ENCODE peak calls at places on chromosomes 2 and 18, in six cellular contexts. One of them, this sample, is unnamed.

GRCh38 chr2:7736646-7737305 is 819.6 kb downstream of the RNF144A start:
- DNase-seq in HepG2: no peak
- DNase-seq in endothelial cell of umbilical vein: no peak
- DNase-seq in GM12878: no peak
- DNase-seq in A549: peak
- DNase-seq in K562: no peak
- DNase-seq in this sample: no peak

GRCh38 chr2:223054193-223054781 is 2.3 kb downstream of the KCNE4 start:
- DNase-seq in A549: no peak
- DNase-seq in endothelial cell of umbilical vein: no peak
- DNase-seq in K562: no peak
- DNase-seq in GM12878: no peak
- DNase-seq in HepG2: no peak
- DNase-seq in this sample: no peak

GRCh38 chr2:56589194-56589593 is 405.4 kb downstream of the CCDC85A start:
- DNase-seq in GM12878: no peak
- DNase-seq in K562: no peak
- DNase-seq in endothelial cell of umbilical vein: no peak
- DNase-seq in A549: no peak
- DNase-seq in HepG2: no peak
- DNase-seq in this sample: no peak

GRCh38 chr2:232146294-232146693 is 184.8 kb downstream of the DIS3L2 start:
- DNase-seq in HepG2: no peak
- DNase-seq in K562: no peak
- DNase-seq in endothelial cell of umbilical vein: no peak
- DNase-seq in GM12878: no peak
- DNase-seq in A549: no peak
- DNase-seq in this sample: no peak

GRCh38 chr18:79245517-79246001 is 150.2 kb upstream of the NFATC1 start:
- DNase-seq in A549: peak
- DNase-seq in K562: no peak
- DNase-seq in endothelial cell of umbilical vein: peak
- DNase-seq in HepG2: no peak
- DNase-seq in GM12878: no peak
- DNase-seq in this sample: peak

GRCh38 chr18:63949068-63949737 is at the start of gene HMSD:
- DNase-seq in HepG2: no peak
- DNase-seq in K562: peak
- DNase-seq in endothelial cell of umbilical vein: peak
- DNase-seq in A549: peak
- DNase-seq in GM12878: peak
- DNase-seq in this sample: no peak

GRCh38 chr2:127638361-127639110 is 7.4 kb upstream of the GPR17 start:
- DNase-seq in K562: peak
- DNase-seq in HepG2: no peak
- DNase-seq in A549: no peak
- DNase-seq in GM12878: no peak
- DNase-seq in endothelial cell of umbilical vein: no peak
- DNase-seq in this sample: peak

GRCh38 chr2:175012516-175012915 is 7.3 kb upstream of the CHN1 start:
- DNase-seq in HepG2: no peak
- DNase-seq in A549: no peak
- DNase-seq in K562: no peak
- DNase-seq in endothelial cell of umbilical vein: peak
- DNase-seq in GM12878: no peak
- DNase-seq in this sample: peak

GRCh38 chr18:37107748-37108522 is 279.0 kb downstream of the KIAA1328 start:
- DNase-seq in K562: no peak
- DNase-seq in endothelial cell of umbilical vein: no peak
- DNase-seq in A549: no peak
- DNase-seq in HepG2: no peak
- DNase-seq in GM12878: no peak
- DNase-seq in this sample: no peak

GRCh38 chr18:36312806-36313395 is 15.4 kb downstream of the FHOD3 start:
- DNase-seq in endothelial cell of umbilical vein: no peak
- DNase-seq in GM12878: no peak
- DNase-seq in K562: no peak
- DNase-seq in A549: no peak
- DNase-seq in HepG2: no peak
- DNase-seq in this sample: no peak

GRCh38 chr18:8167036-8167435 is 442.2 kb upstream of the RAB12 start:
- DNase-seq in A549: no peak
- DNase-seq in GM12878: no peak
- DNase-seq in K562: no peak
- DNase-seq in HepG2: no peak
- DNase-seq in endothelial cell of umbilical vein: no peak
- DNase-seq in this sample: no peak

GRCh38 chr2:231152800-231153557 is 28.1 kb upstream of the HTR2B start:
- DNase-seq in A549: no peak
- DNase-seq in K562: no peak
- DNase-seq in endothelial cell of umbilical vein: no peak
- DNase-seq in HepG2: no peak
- DNase-seq in GM12878: no peak
- DNase-seq in this sample: no peak

GRCh38 chr2:38671946-38672345 is 6.0 kb downstream of the GALM start:
- DNase-seq in endothelial cell of umbilical vein: no peak
- DNase-seq in A549: no peak
- DNase-seq in K562: no peak
- DNase-seq in GM12878: no peak
- DNase-seq in HepG2: no peak
- DNase-seq in this sample: no peak

GRCh38 chr2:144460981-144461766 is 58.7 kb downstream of the ZEB2 start:
- DNase-seq in endothelial cell of umbilical vein: no peak
- DNase-seq in GM12878: no peak
- DNase-seq in HepG2: no peak
- DNase-seq in K562: no peak
- DNase-seq in A549: no peak
- DNase-seq in this sample: peak

GRCh38 chr2:234691226-234691600 is 194.3 kb upstream of the ARL4C start:
- DNase-seq in K562: no peak
- DNase-seq in GM12878: no peak
- DNase-seq in endothelial cell of umbilical vein: no peak
- DNase-seq in HepG2: no peak
- DNase-seq in A549: no peak
- DNase-seq in this sample: no peak

GRCh38 chr2:221572821-221573429 is 821 bp upstream of the EPHA4 start:
- DNase-seq in HepG2: no peak
- DNase-seq in A549: peak
- DNase-seq in K562: no peak
- DNase-seq in GM12878: no peak
- DNase-seq in endothelial cell of umbilical vein: peak
- DNase-seq in this sample: no peak

GRCh38 chr2:107007927-107008326 is 122.0 kb upstream of the ST6GAL2 start:
- DNase-seq in HepG2: no peak
- DNase-seq in GM12878: no peak
- DNase-seq in A549: peak
- DNase-seq in K562: no peak
- DNase-seq in endothelial cell of umbilical vein: no peak
- DNase-seq in this sample: no peak

GRCh38 chr18:22171839-22172582 is 2.6 kb downstream of the GATA6 start:
- DNase-seq in A549: no peak
- DNase-seq in HepG2: no peak
- DNase-seq in K562: no peak
- DNase-seq in GM12878: no peak
- DNase-seq in endothelial cell of umbilical vein: no peak
- DNase-seq in this sample: no peak

GRCh38 chr2:112762276-112762675 is 2.1 kb downstream of the CKAP2L start:
- DNase-seq in HepG2: no peak
- DNase-seq in K562: no peak
- DNase-seq in A549: no peak
- DNase-seq in GM12878: no peak
- DNase-seq in endothelial cell of umbilical vein: no peak
- DNase-seq in this sample: no peak

GRCh38 chr2:75500633-75501032 is 60.1 kb downstream of the EVA1A start:
- DNase-seq in GM12878: no peak
- DNase-seq in A549: no peak
- DNase-seq in K562: no peak
- DNase-seq in HepG2: no peak
- DNase-seq in endothelial cell of umbilical vein: peak
- DNase-seq in this sample: no peak
- TF ChIP-seq MYC in GM12878: no peak
- TF ChIP-seq MYC in A549: no peak
- TF ChIP-seq MYC in K562: no peak
- TF ChIP-seq MYC in HepG2: no peak
- TF ChIP-seq MYC in endothelial cell of umbilical vein: no peak
- TF ChIP-seq MYC in this sample: no peak

DNA sequence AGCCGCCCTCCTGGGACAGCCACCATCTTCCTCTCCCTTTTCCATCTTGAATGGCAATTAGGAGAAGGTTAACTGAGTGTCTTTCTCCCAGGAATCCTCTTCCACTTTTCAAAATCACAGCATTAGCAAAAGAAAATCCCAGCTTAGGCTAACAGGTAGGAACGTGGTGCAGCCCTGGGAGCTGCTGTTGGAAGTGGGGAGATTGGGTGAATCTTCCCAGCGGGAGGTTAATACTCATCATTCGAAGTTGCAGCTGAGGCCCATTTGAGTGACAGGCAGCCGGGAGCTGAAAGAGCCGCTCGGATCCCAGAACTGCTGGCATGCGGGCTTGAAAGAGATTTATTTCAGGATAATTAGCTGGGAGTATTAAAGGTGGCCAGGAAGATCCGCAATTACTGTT is 306.0 kb downstream of the BCL11A start:
- DNase-seq in endothelial cell of umbilical vein: no peak
- DNase-seq in K562: no peak
- DNase-seq in GM12878: no peak
- DNase-seq in HepG2: no peak
- DNase-seq in A549: no peak
- DNase-seq in this sample: no peak
- TF ChIP-seq MYC in endothelial cell of umbilical vein: no peak
- TF ChIP-seq MYC in K562: no peak
- TF ChIP-seq MYC in GM12878: no peak
- TF ChIP-seq MYC in HepG2: no peak
- TF ChIP-seq MYC in A549: no peak
- TF ChIP-seq MYC in this sample: no peak

DNA sequence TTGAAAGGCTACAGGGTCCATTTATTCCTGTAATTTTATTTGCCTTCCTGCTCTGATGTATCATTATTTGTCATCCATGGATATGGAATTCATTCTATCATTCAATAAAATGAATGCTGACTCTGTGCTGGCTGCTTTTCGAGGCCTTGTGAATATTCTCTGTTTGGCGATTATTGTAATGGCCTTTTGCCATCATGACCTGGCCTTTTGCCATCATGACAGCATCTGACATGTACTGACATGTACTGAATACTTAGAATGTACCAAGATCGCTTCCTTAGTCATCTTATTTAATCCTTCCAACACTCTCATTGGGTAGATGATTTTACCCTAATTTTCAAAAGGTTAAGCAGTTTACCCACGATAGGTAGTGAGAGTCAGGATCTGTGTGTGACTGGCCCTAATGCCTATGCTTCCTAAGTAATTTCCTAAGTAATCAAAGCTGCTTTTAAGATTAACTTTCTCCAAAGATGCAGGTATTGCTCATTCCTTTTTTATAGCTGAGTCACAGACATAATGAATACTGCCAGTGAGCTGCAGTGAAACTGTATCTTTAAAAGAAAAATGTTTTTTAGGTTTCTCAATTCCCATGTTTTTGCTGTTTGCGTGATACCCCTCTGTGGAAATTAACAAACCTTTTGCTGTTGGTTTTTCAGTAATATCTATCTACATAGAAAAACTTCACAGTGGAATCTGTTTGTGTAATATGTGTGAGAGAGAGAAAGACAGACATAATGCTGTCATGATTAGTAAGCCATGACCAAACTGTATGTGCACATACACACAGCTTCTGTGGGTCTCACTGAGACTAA is 127.8 kb downstream of the CERS6 start:
- DNase-seq in HepG2: no peak
- DNase-seq in K562: no peak
- DNase-seq in endothelial cell of umbilical vein: peak
- DNase-seq in A549: peak
- DNase-seq in GM12878: no peak
- DNase-seq in this sample: no peak
- TF ChIP-seq MYC in HepG2: no peak
- TF ChIP-seq MYC in K562: no peak
- TF ChIP-seq MYC in endothelial cell of umbilical vein: no peak
- TF ChIP-seq MYC in A549: no peak
- TF ChIP-seq MYC in GM12878: no peak
- TF ChIP-seq MYC in this sample: no peak

DNA sequence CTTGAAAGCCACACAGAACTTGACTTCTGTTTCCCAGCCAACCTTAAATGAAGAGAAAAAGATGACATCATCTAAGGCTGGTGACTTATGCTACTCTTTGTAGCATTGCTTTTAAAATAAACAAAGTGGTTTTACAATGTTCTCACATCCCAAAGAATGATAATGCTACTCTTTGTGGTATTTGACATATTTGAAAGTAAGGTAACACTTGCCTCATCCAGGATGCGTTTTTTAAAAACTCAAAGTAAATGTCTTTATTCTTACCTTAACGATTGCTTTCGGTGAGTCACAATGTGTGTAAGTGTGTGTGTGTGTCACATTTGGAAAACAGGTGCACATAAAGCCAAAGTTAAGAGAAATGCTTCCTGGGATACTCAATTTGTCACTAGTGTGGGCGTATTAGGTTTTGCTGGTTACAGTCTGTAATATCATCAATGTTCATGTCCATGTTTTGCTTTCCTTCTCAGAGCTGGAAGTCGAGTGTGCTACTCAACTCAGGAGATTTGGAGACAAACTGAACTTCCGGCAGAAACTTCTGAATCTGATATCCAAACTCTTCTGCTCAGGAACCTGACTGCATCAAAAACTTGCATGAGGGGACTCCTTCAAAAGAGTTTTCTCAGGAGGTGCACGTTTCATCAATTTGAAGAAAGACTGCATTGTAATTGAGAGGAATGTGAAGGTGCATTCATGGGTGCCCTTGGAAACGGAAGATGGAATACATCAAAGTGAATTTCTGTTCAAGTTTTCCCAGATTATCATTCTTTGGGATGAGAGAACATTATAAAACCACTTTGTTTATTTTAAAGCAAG is 2.6 kb downstream of the PMAIP1 start:
- DNase-seq in K562: no peak
- DNase-seq in endothelial cell of umbilical vein: peak
- DNase-seq in HepG2: no peak
- DNase-seq in A549: no peak
- DNase-seq in GM12878: no peak
- DNase-seq in this sample: no peak
- TF ChIP-seq MYC in K562: no peak
- TF ChIP-seq MYC in endothelial cell of umbilical vein: no peak
- TF ChIP-seq MYC in HepG2: no peak
- TF ChIP-seq MYC in A549: no peak
- TF ChIP-seq MYC in GM12878: no peak
- TF ChIP-seq MYC in this sample: no peak

DNA sequence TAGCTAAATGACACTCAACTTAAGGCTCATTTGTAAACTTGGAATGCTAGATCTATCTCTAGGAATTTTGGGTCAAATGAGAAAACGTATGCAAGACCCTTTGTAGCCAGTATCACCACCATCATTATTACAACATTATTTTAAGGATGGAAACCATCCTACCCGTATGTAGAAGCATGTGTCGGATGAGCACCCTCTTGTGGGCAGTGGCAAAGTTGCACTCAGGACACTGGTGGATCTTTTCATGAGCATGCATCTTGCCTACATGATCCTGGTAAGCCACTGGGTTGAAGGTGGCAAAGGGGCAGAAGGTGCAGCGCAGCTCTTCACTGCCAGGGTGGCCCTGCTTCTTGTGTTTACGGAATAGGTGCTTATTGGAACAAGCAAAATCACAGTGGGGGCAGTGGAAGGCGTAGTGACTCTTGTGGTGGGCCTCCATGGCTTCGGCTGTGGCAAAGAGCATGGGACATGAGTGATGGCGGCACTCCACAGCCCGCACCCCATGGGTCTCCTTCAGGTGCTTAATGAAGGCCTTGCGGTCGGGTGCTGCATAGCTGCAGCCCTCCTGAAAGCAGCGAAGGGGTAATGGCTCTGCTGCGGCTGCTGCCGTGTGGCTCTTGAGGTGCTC is 10.8 kb downstream of the ZNF142 start:
- DNase-seq in HepG2: peak
- DNase-seq in K562: peak
- DNase-seq in GM12878: no peak
- DNase-seq in A549: peak
- DNase-seq in endothelial cell of umbilical vein: peak
- DNase-seq in this sample: peak
- TF ChIP-seq MYC in HepG2: no peak
- TF ChIP-seq MYC in K562: no peak
- TF ChIP-seq MYC in GM12878: no peak
- TF ChIP-seq MYC in A549: peak
- TF ChIP-seq MYC in endothelial cell of umbilical vein: no peak
- TF ChIP-seq MYC in this sample: no peak